ENCODE peak calls at places on chromosome 13, in five cellular contexts. O is tibial nerve, U is right lobe of liver, I is neural crest cell, J is fibroblast of mammary gland. B is an unnamed sample.

GRCh38 chr13:95160112-95160906 is 140.9 kb downstream of the ABCC4 start:
- DNase-seq in I (no peak), J (no peak), U (no peak), O (no peak), B (no peak)

GRCh38 chr13:46551410-46552301 is 1.3 kb upstream of the LRCH1 start:
- DNase-seq in J (peak), U (peak), I (peak), O (peak), B (peak)

GRCh38 chr13:59780058-59780457 is 383.7 kb downstream of the DIAPH3 start:
- DNase-seq in I (no peak), U (no peak), J (peak), O (no peak), B (no peak)

GRCh38 chr13:50320297-50320862 is 305.1 kb downstream of the KCNRG start:
- DNase-seq in U (no peak), J (peak), I (no peak), O (no peak), B (peak)

GRCh38 chr13:89465366-89465765 is 1794.2 kb downstream of the SLITRK5 start:
- DNase-seq in U (no peak), I (no peak), O (no peak), J (peak), B (peak)

GRCh38 chr13:53237696-53238095 is 209.1 kb downstream of the OLFM4 start:
- DNase-seq in I (no peak), U (no peak), O (no peak), J (no peak), B (no peak)

GRCh38 chr13:102295316-102296048 is 106.4 kb downstream of the FGF14 start:
- DNase-seq in U (no peak), J (peak), O (no peak), I (no peak), B (peak)

GRCh38 chr13:46341112-46341711 is 45.8 kb downstream of the RUBCNL start:
- DNase-seq in J (peak), I (no peak), O (no peak), U (no peak), B (peak)

GRCh38 chr13:20441066-20441465 is 84.6 kb downstream of the CRYL1 start:
- DNase-seq in U (no peak), I (no peak), O (no peak), J (no peak), B (no peak)

GRCh38 chr13:50388481-50388880 is 373.2 kb downstream of the KCNRG start:
- DNase-seq in I (no peak), U (no peak), J (no peak), O (no peak), B (no peak)

GRCh38 chr13:33279414-33279813 is 6.1 kb downstream of the STARD13 start:
- DNase-seq in U (peak), J (no peak), O (no peak), I (no peak), B (peak)

GRCh38 chr13:56886398-56886797 is 254.3 kb upstream of the PRR20A start:
- DNase-seq in J (no peak), O (no peak), U (no peak), I (no peak), B (no peak)

GRCh38 chr13:74761794-74762193 is 627.6 kb upstream of the KLF12 start:
- DNase-seq in O (no peak), J (peak), I (no peak), U (no peak), B (no peak)

GRCh38 chr13:35770756-35771291 is 294.3 kb upstream of the MAB21L1 start:
- DNase-seq in U (no peak), O (no peak), J (no peak), I (no peak), B (no peak)

GRCh38 chr13:35455022-35455421 is 21.5 kb downstream of the MAB21L1 start:
- DNase-seq in I (no peak), J (no peak), O (no peak), U (no peak), B (no peak)

GRCh38 chr13:74889321-74889720 is 592.6 kb downstream of the TBC1D4 start:
- DNase-seq in O (no peak), I (no peak), J (peak), U (no peak), B (peak)

GRCh38 chr13:39210961-39211534 is 172.8 kb downstream of the NHLRC3 start:
- DNase-seq in O (no peak), U (no peak), I (no peak), J (peak), B (no peak)

GRCh38 chr13:109784590-109785140 is 1.7 kb downstream of the IRS2 start:
- DNase-seq in U (peak), J (peak), O (peak), I (peak), B (peak)

GRCh38 chr13:36163809-36164308 is 32.7 kb upstream of the DCLK1 start:
- DNase-seq in J (peak), U (no peak), O (peak), I (no peak), B (peak)

GRCh38 chr13:59112375-59112774 is 1051.4 kb downstream of the DIAPH3 start:
- DNase-seq in O (no peak), U (no peak), J (peak), I (peak), B (peak)

GRCh38 chr13:42129033-42129432 is 80.6 kb downstream of the DGKH start:
- DNase-seq in O (no peak), U (no peak), J (no peak), I (no peak), B (no peak)

GRCh38 chr13:80009760-80010159 is 331.2 kb downstream of the SPRY2 start:
- DNase-seq in I (no peak), U (no peak), O (no peak), J (no peak), B (no peak)

GRCh38 chr13:95968906-95969305 is 84.3 kb downstream of the UGGT2 start:
- DNase-seq in I (no peak), U (no peak), O (no peak), J (no peak), B (no peak)

GRCh38 chr13:44013666-44014291 is 134.1 kb downstream of the LACC1 start:
- DNase-seq in U (no peak), J (peak), I (no peak), O (no peak), B (peak)

GRCh38 chr13:102558029-102558428 is 38.8 kb upstream of the TPP2 start:
- DNase-seq in I (no peak), U (no peak), O (no peak), J (no peak), B (no peak)

GRCh38 chr13:99977334-99977911 is 4.2 kb upstream of the ZIC2 start:
- DNase-seq in I (no peak), U (no peak), O (no peak), J (no peak), B (no peak)

GRCh38 chr13:99977912-99978780 is 3.4 kb upstream of the ZIC2 start:
- DNase-seq in O (no peak), J (no peak), U (no peak), I (no peak), B (no peak)

GRCh38 chr13:99979453-99980200 is 2.0 kb upstream of the ZIC2 start:
- DNase-seq in O (no peak), I (no peak), J (no peak), U (peak), B (no peak)

GRCh38 chr13:99980201-99981114 is 1.1 kb upstream of the ZIC2 start:
- DNase-seq in J (peak), O (no peak), U (peak), I (no peak), B (peak)

DNA sequence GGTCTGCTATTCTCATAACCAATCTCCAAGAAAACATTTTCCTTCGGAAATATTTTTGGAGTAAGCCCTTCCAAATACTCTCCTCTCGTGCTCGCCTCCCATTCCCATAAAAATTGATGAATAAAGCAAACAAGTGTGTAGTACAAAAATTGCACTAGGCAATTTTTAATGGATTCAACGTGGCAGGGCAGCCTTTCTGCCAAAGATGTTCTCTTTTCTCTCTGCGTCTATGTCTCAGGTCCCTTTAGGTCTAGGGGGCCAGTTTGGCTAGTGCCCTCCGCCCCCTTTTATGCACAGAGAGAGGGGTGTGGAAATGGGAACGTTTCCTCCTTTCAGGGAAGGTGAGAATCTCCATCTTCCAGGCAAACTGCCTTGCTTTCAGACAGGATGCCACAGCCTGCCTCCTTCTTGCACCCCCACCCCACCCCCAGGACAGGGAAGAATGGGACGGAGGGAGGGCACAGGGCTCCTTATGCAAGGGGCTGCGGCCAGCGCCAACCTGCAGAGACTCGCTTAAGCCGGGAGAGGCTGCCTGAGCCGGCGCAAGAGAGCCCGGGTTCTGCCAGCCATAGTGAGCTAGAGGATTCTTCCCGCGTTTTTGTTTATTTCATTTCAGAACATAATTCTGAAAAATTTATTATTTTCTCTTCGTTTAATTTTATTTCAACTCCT is 2.7 kb upstream of the ZIC2 start:
- DNase-seq in O (no peak), U (no peak), J (no peak), I (no peak), B (no peak)
- TF ChIP-seq CTCF in O (no peak), U (no peak), J (no peak), I (no peak), B (no peak)

DNA sequence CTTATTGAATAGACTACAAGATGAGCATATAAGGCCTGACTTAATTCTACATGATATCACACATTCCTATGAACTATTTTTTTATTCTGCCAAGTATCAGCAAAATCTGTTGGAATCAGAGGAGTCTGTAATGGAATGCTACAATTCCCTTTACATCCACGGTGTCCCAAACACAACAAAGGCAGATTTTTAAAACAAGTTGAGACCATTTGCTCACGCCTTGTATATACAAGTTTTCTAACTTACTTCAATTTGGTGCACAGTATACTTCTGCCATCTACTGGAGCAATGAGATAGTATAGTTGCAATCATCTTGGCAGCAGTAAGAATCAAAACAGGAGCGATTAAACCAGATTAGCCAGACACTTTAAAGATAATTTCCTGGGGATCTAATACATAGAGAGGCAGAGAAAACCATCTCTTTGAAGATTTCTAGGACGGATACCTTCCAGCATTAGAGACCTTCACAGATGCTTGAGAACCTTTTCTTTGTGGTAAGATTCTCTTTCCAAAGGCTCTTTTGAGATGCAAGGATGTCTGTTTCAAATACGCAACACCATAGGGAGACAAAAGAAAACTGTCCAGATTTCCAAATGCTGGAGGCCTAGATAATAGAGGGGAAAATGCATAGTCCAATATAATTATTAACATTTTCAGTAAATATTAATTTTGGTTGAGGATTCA is 302.0 kb upstream of the MIR17HG start:
- DNase-seq in I (no peak), U (no peak), J (no peak), O (no peak), B (peak)
- TF ChIP-seq CTCF in I (peak), U (peak), J (peak), O (peak), B (peak)

GRCh38 chr13:51761638-51762350 is 42.2 kb downstream of the DHRS12 start:
- DNase-seq in J (peak), U (no peak), I (no peak), O (no peak), B (no peak)
- TF ChIP-seq CTCF in J (no peak), U (no peak), I (no peak), O (no peak), B (no peak)

GRCh38 chr13:114035583-114036501 is 62.0 kb upstream of the C13orf46 start:
- DNase-seq in J (peak), U (no peak), O (peak), I (no peak), B (no peak)
- TF ChIP-seq CTCF in J (no peak), U (no peak), O (no peak), I (no peak), B (no peak)

GRCh38 chr13:24512208-24513068 is at the start of gene PARP4:
- DNase-seq in I (peak), J (peak), U (peak), O (peak), B (peak)
- TF ChIP-seq CTCF in I (peak), J (no peak), U (no peak), O (peak), B (no peak)

DNA sequence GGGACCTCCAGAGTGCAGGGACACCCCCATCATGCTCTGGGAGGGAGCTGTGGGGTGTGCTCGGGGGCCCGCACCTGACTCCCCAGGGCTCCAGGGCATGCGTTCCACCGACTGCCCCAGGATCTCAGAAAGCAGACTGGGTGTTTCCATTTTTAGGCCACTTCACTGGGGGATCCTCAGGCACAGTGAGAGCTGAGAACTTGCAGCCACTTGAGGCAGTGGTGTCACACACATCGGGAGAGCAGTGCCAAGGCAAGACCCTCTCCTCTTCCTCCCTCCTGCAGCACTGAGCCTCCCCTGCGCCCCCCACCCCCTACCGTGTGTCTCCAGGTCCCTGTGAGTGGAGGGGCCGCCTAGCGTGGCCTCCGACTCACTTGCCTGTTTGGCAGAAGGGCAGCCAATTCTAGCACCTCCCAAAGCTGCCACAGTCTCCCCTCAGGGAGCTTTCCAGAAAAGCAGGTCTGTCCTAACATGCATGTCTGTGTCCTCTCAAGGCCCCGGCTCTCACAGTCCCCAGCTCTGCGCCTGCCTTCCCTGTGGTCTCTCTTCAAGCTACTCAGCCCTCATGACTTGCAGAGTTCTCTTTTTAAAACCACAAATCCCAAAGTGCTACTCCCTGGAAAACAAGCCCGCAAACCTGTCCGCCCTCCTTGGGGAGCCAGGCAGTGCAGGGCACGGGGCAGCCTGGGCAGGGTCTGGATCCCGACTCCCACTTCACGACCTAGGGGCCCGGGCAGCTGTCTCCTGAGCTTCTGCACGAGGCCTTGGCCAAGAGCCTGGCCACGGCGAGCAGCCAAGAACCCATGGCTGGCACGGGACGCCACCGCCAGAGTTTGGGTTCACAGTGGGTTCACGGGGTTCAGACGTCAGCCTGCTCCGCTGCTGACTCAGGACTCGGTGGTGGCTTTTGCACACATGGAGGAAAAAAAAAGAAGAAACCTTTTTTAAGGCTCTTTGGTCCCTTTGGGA is 94.1 kb downstream of the STK24 start:
- DNase-seq in U (peak), O (peak), I (no peak), J (peak), B (peak)
- TF ChIP-seq CTCF in U (peak), O (no peak), I (peak), J (no peak), B (no peak)

GRCh38 chr13:100828226-100828625 is 153.6 kb upstream of the TMTC4 start:
- DNase-seq in U (no peak), I (no peak), O (no peak), J (no peak), B (no peak)
- TF ChIP-seq CTCF in U (no peak), I (peak), O (no peak), J (peak), B (no peak)

GRCh38 chr13:48078251-48078656 is 16.6 kb downstream of the MED4 start:
- DNase-seq in U (no peak), J (no peak), I (no peak), O (no peak), B (peak)
- TF ChIP-seq CTCF in U (peak), J (peak), I (no peak), O (no peak), B (peak)

GRCh38 chr13:30355405-30355741 is 48.0 kb upstream of the KATNAL1 start:
- DNase-seq in O (no peak), J (no peak), U (no peak), I (peak), B (no peak)
- TF ChIP-seq CTCF in O (peak), J (no peak), U (peak), I (peak), B (no peak)

B was measured in MCF 10A.